ENCODE peak calls at places on chromosomes 2 and 18, in seven cellular contexts. D is effector memory CD4-positive, alpha-beta T cell; W is hepatocyte; K is dorsolateral prefrontal cortex; P is H1; X is CD4-positive, alpha-beta memory T cell; N is H7. T is an unnamed sample. For H3K27me3, the result is how much of the 10 kb centered on the place peaks cover.

GRCh38 chr2:167944825-167945659 is 302.4 kb downstream of the STK39 start:
- DNase-seq in N (no peak), K (no peak), P (no peak), D (no peak), X (no peak), W (no peak), T (no peak)

GRCh38 chr2:147937744-147938349 is 82.7 kb downstream of the ORC4 start:
- DNase-seq in W (peak), X (peak), P (no peak), N (no peak), K (no peak), D (no peak), T (peak)

GRCh38 chr2:219104107-219105050 is 43.7 kb upstream of the IHH start:
- DNase-seq in N (peak), K (no peak), X (peak), P (no peak), W (no peak), D (no peak), T (peak)

GRCh38 chr2:105862843-105863242 is 118.1 kb downstream of the NCK2 start:
- DNase-seq in D (no peak), P (no peak), W (no peak), N (no peak), X (no peak), K (no peak), T (no peak)

GRCh38 chr2:81600088-81600487 is 1295.5 kb upstream of the LRRTM1 start:
- DNase-seq in X (no peak), W (no peak), D (no peak), N (no peak), P (no peak), K (no peak), T (no peak)

GRCh38 chr2:227870710-227871374 is 589 bp upstream of the DAW1 start:
- DNase-seq in X (no peak), P (no peak), W (peak), D (no peak), N (no peak), K (no peak), T (peak)

GRCh38 chr18:48788378-48788777 is 162.4 kb downstream of the SMAD7 start:
- DNase-seq in W (no peak), X (no peak), D (no peak), N (no peak), K (no peak), P (no peak), T (no peak)

GRCh38 chr2:168156661-168157060 is 90.7 kb downstream of the STK39 start:
- DNase-seq in X (no peak), K (no peak), P (no peak), D (no peak), N (no peak), W (peak), T (peak)

GRCh38 chr2:658426-658825 is 18.8 kb downstream of the TMEM18 start:
- DNase-seq in W (no peak), D (no peak), P (no peak), K (peak), X (no peak), N (no peak), T (no peak)

GRCh38 chr2:186972281-186972970 is 123.5 kb upstream of the ZSWIM2 start:
- DNase-seq in P (no peak), K (no peak), D (no peak), W (no peak), X (no peak), N (no peak), T (no peak)

GRCh38 chr2:74197983-74198460 is 393 bp upstream of the MTHFD2 start:
- DNase-seq in D (no peak), N (no peak), P (no peak), K (no peak), W (no peak), X (no peak), T (no peak)

GRCh38 chr2:86750240-86750839 is 30.2 kb downstream of the RMND5A start:
- DNase-seq in P (no peak), N (no peak), K (no peak), W (no peak), D (no peak), X (no peak), T (no peak)

GRCh38 chr2:48048725-48049124 is 142.4 kb upstream of the FBXO11 start:
- DNase-seq in D (no peak), W (no peak), P (no peak), X (no peak), N (no peak), K (no peak), T (no peak)

GRCh38 chr2:10079192-10079930 is 850 bp downstream of the CYS1 start:
- DNase-seq in N (peak), W (peak), D (no peak), K (peak), P (peak), X (peak), T (peak)

GRCh38 chr18:51724790-51725721 is 527.6 kb upstream of the MEX3C start:
- DNase-seq in W (peak), K (no peak), P (no peak), D (no peak), N (peak), X (no peak), T (peak)

GRCh38 chr18:76678248-76678647 is 144.1 kb upstream of the ZNF236 start:
- DNase-seq in D (no peak), X (no peak), N (no peak), P (no peak), K (peak), W (no peak), T (no peak)

GRCh38 chr2:230907361-230908093 is 17.5 kb downstream of the GPR55 start:
- DNase-seq in D (no peak), W (no peak), N (no peak), X (no peak), K (peak), P (no peak), T (no peak)

GRCh38 chr2:162072181-162072702 is 1.8 kb downstream of the DPP4 start:
- DNase-seq in K (no peak), W (no peak), X (no peak), P (no peak), D (no peak), N (no peak), T (peak)

GRCh38 chr2:195445639-195446038 is 211.4 kb upstream of the SLC39A10 start:
- DNase-seq in N (no peak), P (no peak), K (no peak), W (no peak), D (no peak), X (no peak), T (no peak)

GRCh38 chr18:79781331-79781941 is 16.3 kb upstream of the KCNG2 start:
- DNase-seq in D (no peak), K (no peak), P (no peak), N (no peak), X (no peak), W (no peak), T (no peak)

GRCh38 chr2:174512345-174512744 is 25.5 kb upstream of the GPR155 start:
- DNase-seq in X (no peak), K (no peak), W (no peak), D (no peak), N (no peak), P (no peak), T (no peak)

GRCh38 chr2:63734510-63734909 is 107.2 kb upstream of the UGP2 start:
- DNase-seq in P (no peak), W (no peak), K (no peak), N (no peak), D (no peak), X (no peak), T (peak)

GRCh38 chr2:162172802-162173201 is 20.8 kb upstream of the GCG start:
- DNase-seq in P (no peak), D (no peak), K (no peak), N (no peak), X (no peak), W (no peak), T (no peak)

GRCh38 chr2:221205103-221205502 is 367.0 kb downstream of the EPHA4 start:
- DNase-seq in W (peak), K (no peak), D (no peak), X (no peak), N (no peak), P (no peak), T (no peak)

GRCh38 chr2:229297284-229297683 is 26.2 kb upstream of the PID1 start:
- DNase-seq in P (no peak), N (no peak), W (no peak), X (no peak), K (no peak), D (no peak), T (peak)

GRCh38 chr2:109256111-109256510 is 127.1 kb downstream of the SH3RF3 start:
- DNase-seq in D (no peak), P (no peak), X (no peak), N (no peak), W (no peak), K (no peak), T (no peak)

GRCh38 chr2:240422683-240423329 is 12.7 kb upstream of the GPC1 start:
- DNase-seq in K (no peak), W (no peak), N (no peak), X (no peak), D (no peak), P (no peak), T (no peak)

GRCh38 chr2:128602699-128603101 is 284.0 kb upstream of the HS6ST1 start:
- DNase-seq in P (no peak), X (no peak), K (no peak), W (no peak), D (no peak), N (no peak), T (no peak)

GRCh38 chr2:39719317-39719716 is 53.6 kb downstream of the TMEM178A start:
- DNase-seq in D (no peak), P (no peak), K (peak), W (no peak), X (no peak), N (no peak), T (no peak)

GRCh38 chr18:13136056-13136688 is 82.4 kb upstream of the LDLRAD4 start:
- DNase-seq in N (peak), W (no peak), P (no peak), D (peak), X (peak), K (no peak), T (peak)
- H3K4me3 ChIP-seq in N (peak), W (no peak), P (no peak), D (peak), X (peak), K (peak), T (peak)

DNA sequence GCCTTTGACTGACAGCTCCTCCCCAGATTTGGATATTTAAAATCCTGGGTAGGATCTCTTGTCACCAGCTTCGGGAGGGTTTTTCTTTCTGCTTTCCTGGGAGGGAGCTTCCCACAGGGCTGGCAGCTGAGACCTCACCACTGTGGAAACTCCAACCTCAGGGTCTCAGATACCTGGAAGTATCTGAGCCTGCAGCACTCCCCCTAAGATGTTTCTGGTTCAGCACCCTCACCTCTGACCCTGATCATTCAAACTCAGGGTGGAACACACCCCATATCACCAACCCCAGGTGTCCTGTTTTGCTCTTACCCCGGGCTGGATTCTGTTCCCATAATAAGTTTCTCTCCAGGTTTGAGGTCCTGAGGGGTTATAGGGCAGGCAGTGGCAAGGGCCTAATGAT is 1.9 kb downstream of the SIX2 start:
- DNase-seq in K (no peak), N (no peak), X (no peak), P (no peak), W (no peak), D (no peak), T (no peak)
- H3K27me3 ChIP-seq in K (half or more), N (half or more), X (under half), P (half or more), W (half or more), D (half or more), T (under half)

GRCh38 chr2:23386422-23387220 is 1.6 kb downstream of the KLHL29 start:
- DNase-seq in W (peak), D (no peak), P (peak), N (peak), X (peak), K (peak), T (no peak)
- H3K4me3 ChIP-seq in W (peak), D (peak), P (peak), N (peak), X (no peak), K (peak), T (peak)

GRCh38 chr18:74567805-74568204 is 29.9 kb upstream of the ZNF407 start:
- DNase-seq in P (no peak), D (no peak), W (no peak), N (no peak), K (no peak), X (no peak), T (no peak)

GRCh38 chr18:74570266-74570665 is 27.4 kb upstream of the ZNF407 start:
- DNase-seq in D (no peak), N (no peak), K (no peak), P (no peak), X (no peak), W (no peak), T (no peak)

GRCh38 chr18:74571895-74572680 is 25.6 kb upstream of the ZNF407 start:
- DNase-seq in W (no peak), D (no peak), K (no peak), N (no peak), P (no peak), X (no peak), T (no peak)

GRCh38 chr18:74573053-74573452 is 24.6 kb upstream of the ZNF407 start:
- DNase-seq in N (no peak), P (no peak), X (no peak), W (no peak), K (no peak), D (no peak), T (no peak)

DNA sequence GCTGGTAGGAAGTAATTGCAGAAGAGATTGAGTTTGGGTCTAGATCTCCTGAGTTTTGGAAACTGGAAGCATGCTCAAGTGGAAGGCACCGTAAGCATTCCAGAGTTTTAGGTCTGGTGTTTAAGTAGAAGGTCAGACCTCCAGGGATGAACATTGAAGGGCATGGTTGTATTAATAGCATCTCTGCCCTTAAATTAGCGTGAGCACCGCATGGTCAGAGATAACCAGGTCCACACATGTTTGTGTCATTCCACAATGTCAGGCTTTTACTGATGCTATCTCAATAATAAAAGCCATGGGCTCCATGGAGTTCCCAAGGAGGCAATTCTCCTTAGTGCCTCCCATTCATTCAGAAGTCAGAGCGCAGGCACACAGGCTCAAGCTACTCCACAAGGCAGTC is 28.3 kb upstream of the ZNF407 start:
- DNase-seq in K (no peak), P (no peak), W (no peak), N (no peak), D (no peak), X (no peak), T (no peak)
- H3K27me3 ChIP-seq in K (under half), P (under half), W (under half), N (under half), D (under half), X (under half), T (under half)

DNA sequence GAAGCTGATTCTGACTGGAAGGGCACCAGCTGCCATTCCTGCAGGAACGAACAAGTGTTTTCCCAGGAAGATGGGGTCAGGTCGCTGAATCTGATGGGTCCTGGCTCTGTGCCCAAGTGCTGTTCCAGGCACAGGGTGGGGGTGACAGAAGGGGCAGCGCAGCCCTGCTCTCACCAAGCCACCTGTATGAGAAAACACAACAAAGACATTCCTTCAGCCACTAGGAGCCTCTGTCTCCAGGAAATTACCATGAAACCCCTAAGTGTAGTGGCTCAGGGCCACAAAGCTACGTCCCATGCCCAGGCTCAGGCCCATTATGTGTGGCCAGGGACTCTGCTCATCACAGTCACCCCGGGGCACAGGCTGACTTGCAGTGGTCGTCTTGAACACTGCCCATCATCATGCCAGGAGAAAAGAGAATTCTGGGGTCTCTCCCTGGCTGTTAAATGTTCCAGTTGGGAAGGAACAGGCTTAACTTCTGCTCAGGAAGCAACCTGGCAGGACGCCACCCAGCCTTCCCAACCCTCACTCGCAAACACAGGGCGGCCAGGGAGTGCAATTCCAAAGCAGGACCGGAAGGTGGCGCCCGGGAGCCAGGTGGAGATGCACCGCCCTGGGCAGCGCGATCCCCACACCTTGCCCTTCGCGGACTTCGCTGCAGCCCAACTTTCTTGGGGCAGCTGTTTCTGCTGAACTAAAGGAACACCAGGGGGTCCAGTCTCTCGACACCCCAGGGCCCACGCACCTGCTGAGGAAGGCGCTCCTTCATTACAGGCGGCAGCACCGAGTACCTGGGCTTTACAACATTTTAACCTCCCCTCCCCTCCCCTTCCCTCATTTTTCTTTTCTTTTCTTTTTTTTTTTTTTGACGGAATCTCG is 11.0 kb upstream of the SFTPB start:
- DNase-seq in X (peak), D (peak), K (peak), N (peak), W (peak), P (peak), T (peak)
- H3K4me3 ChIP-seq in X (no peak), D (peak), K (no peak), N (peak), W (no peak), P (no peak), T (no peak)

GRCh38 chr2:176637134-176637496 is 367.9 kb downstream of the MTX2 start:
- DNase-seq in P (no peak), X (no peak), W (no peak), K (no peak), N (no peak), D (no peak), T (no peak)

GRCh38 chr2:176641436-176641835 is 372.2 kb downstream of the MTX2 start:
- DNase-seq in D (no peak), P (no peak), X (no peak), K (no peak), W (no peak), N (no peak), T (no peak)

GRCh38 chr2:176637497-176638166 is 368.4 kb downstream of the MTX2 start:
- DNase-seq in P (peak), W (peak), D (no peak), N (peak), X (no peak), K (no peak), T (no peak)

GRCh38 chr2:176638167-176639015 is 369.1 kb downstream of the MTX2 start:
- DNase-seq in P (peak), X (peak), K (peak), W (peak), N (peak), D (no peak), T (peak)

GRCh38 chr2:176639016-176639343 is 369.7 kb downstream of the MTX2 start:
- DNase-seq in W (no peak), K (no peak), P (no peak), X (no peak), D (no peak), N (no peak), T (no peak)
- H3K27me3 ChIP-seq in W (half or more), K (half or more), P (under half), X (under half), D (under half), N (under half), T (under half)

DNA sequence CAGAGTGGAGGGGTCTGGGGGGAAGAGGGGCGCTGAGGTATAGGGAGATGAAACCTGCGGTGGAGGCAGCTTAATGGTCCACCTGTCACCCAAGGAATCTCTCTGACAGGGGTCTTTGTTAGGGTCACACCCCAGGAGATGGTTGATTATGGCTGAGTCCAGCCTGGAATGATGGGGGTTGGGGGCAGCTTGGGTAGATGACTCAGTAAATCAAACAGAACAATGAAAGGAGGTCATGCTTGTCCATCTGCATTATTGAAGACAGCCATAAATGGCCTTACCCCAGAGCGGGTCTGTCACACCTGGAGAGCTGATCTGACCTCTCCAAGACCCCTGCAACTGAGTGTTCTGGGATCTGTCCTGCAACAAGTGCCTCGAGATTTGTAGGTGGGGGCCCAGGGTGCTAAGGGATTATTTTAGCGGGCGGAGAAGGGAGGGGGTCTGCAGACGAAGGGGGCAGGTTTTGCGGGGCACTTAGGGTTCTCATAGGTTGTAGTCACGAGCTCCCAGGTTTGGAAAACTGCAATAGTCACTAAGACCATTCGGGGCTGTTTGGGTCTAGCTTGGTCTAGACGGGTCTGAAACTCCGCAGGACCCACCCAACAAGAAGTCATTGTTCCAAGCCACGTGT is 784 bp upstream of the IGFBP2 start:
- DNase-seq in X (no peak), K (no peak), P (peak), N (no peak), D (no peak), W (no peak), T (no peak)
- H3K4me3 ChIP-seq in X (no peak), K (peak), P (peak), N (peak), D (no peak), W (no peak), T (no peak)

GRCh38 chr18:22149710-22150109 is 19.7 kb upstream of the GATA6 start:
- DNase-seq in N (no peak), W (no peak), D (no peak), P (no peak), K (no peak), X (no peak), T (no peak)
- H3K27me3 ChIP-seq in N (under half), W (under half), D (under half), P (under half), K (under half), X (under half), T (under half)

GRCh38 chr2:96225016-96225533 is 16.4 kb upstream of the STARD7 start:
- DNase-seq in N (no peak), W (no peak), D (no peak), K (no peak), P (no peak), X (no peak), T (no peak)
- H3K4me3 ChIP-seq in N (no peak), W (no peak), D (no peak), K (no peak), P (no peak), X (no peak), T (no peak)

T was measured in bronchial epithelial cell.